ENCODE peak calls at places on chromosome 18, in five cellular contexts. One of them, this sample, is unnamed.

GRCh38 chr18:45688113-45688512 is 35.9 kb upstream of the SLC14A1 start:
- DNase-seq in CD8-positive, alpha-beta T cell: no peak
- DNase-seq in cardiac fibroblast: peak; percentile 33
- DNase-seq in IMR-90: peak; percentile 48
- DNase-seq in suprapubic skin: no peak
- DNase-seq in this sample: no peak

GRCh38 chr18:45954070-45954712 is 12.9 kb downstream of the EPG5 start:
- DNase-seq in CD8-positive, alpha-beta T cell: no peak
- DNase-seq in cardiac fibroblast: peak; percentile 78
- DNase-seq in IMR-90: peak; percentile 95
- DNase-seq in suprapubic skin: no peak
- DNase-seq in this sample: peak; percentile 90

GRCh38 chr18:470661-471501 is 29.6 kb downstream of the COLEC12 start:
- DNase-seq in CD8-positive, alpha-beta T cell: no peak
- DNase-seq in cardiac fibroblast: peak; percentile 87
- DNase-seq in IMR-90: peak; percentile 69
- DNase-seq in suprapubic skin: no peak
- DNase-seq in this sample: peak; percentile 90

GRCh38 chr18:66553824-66554223 is 50.1 kb downstream of the CDH19 start:
- DNase-seq in CD8-positive, alpha-beta T cell: no peak
- DNase-seq in cardiac fibroblast: peak; percentile 17
- DNase-seq in IMR-90: no peak
- DNase-seq in suprapubic skin: no peak
- DNase-seq in this sample: no peak

GRCh38 chr18:2655153-2655953 is at the start of gene SMCHD1:
- DNase-seq in CD8-positive, alpha-beta T cell: peak; percentile 85
- DNase-seq in cardiac fibroblast: peak; percentile 81
- DNase-seq in IMR-90: peak; percentile 78
- DNase-seq in suprapubic skin: peak; percentile 92
- DNase-seq in this sample: peak; percentile 71

GRCh38 chr18:54279477-54280205 is 10.3 kb downstream of the POLI start:
- DNase-seq in CD8-positive, alpha-beta T cell: no peak
- DNase-seq in cardiac fibroblast: no peak
- DNase-seq in IMR-90: no peak
- DNase-seq in suprapubic skin: no peak
- DNase-seq in this sample: no peak

GRCh38 chr18:51030537-51031258 is 685 bp downstream of the SMAD4 start:
- DNase-seq in CD8-positive, alpha-beta T cell: peak; percentile 62
- DNase-seq in cardiac fibroblast: peak; percentile 70
- DNase-seq in IMR-90: peak; percentile 26
- DNase-seq in suprapubic skin: peak; percentile 87
- DNase-seq in this sample: peak; percentile 22

GRCh38 chr18:79067611-79068010 is 1.6 kb upstream of the ATP9B start:
- DNase-seq in CD8-positive, alpha-beta T cell: no peak
- DNase-seq in cardiac fibroblast: no peak
- DNase-seq in IMR-90: no peak
- DNase-seq in suprapubic skin: no peak
- DNase-seq in this sample: no peak

GRCh38 chr18:79395761-79396404 is at the start of gene NFATC1:
- DNase-seq in CD8-positive, alpha-beta T cell: peak; percentile 30
- DNase-seq in cardiac fibroblast: peak; percentile 84
- DNase-seq in IMR-90: peak; percentile 67
- DNase-seq in suprapubic skin: no peak
- DNase-seq in this sample: peak; percentile 63

GRCh38 chr18:3441290-3441689 is 8.7 kb upstream of the TGIF1 start:
- DNase-seq in CD8-positive, alpha-beta T cell: no peak
- DNase-seq in cardiac fibroblast: peak; percentile 63
- DNase-seq in IMR-90: no peak
- DNase-seq in suprapubic skin: no peak
- DNase-seq in this sample: peak; percentile 14

GRCh38 chr18:31042391-31043181 is at the start of gene DSC3:
- DNase-seq in CD8-positive, alpha-beta T cell: no peak
- DNase-seq in cardiac fibroblast: peak; percentile 66
- DNase-seq in IMR-90: no peak
- DNase-seq in suprapubic skin: peak; percentile 81
- DNase-seq in this sample: no peak

GRCh38 chr18:34871435-34871834 is 161.3 kb downstream of the DTNA start:
- DNase-seq in CD8-positive, alpha-beta T cell: no peak
- DNase-seq in cardiac fibroblast: peak; percentile 3
- DNase-seq in IMR-90: peak; percentile 10
- DNase-seq in suprapubic skin: no peak
- DNase-seq in this sample: no peak

GRCh38 chr18:75269140-75269676 is 58.6 kb downstream of the TSHZ1 start:
- DNase-seq in CD8-positive, alpha-beta T cell: no peak
- DNase-seq in cardiac fibroblast: no peak
- DNase-seq in IMR-90: no peak
- DNase-seq in suprapubic skin: no peak
- DNase-seq in this sample: no peak

GRCh38 chr18:52764271-52764670 is 424.3 kb downstream of the DCC start:
- DNase-seq in CD8-positive, alpha-beta T cell: no peak
- DNase-seq in cardiac fibroblast: no peak
- DNase-seq in IMR-90: no peak
- DNase-seq in suprapubic skin: no peak
- DNase-seq in this sample: no peak

GRCh38 chr18:62384610-62385097 is 59.5 kb downstream of the TNFRSF11A start:
- DNase-seq in CD8-positive, alpha-beta T cell: no peak
- DNase-seq in cardiac fibroblast: peak; percentile 29
- DNase-seq in IMR-90: no peak
- DNase-seq in suprapubic skin: no peak
- DNase-seq in this sample: peak; percentile 20

GRCh38 chr18:37392648-37393047 is 172.9 kb downstream of the CELF4 start:
- DNase-seq in CD8-positive, alpha-beta T cell: no peak
- DNase-seq in cardiac fibroblast: no peak
- DNase-seq in IMR-90: no peak
- DNase-seq in suprapubic skin: no peak
- DNase-seq in this sample: no peak

GRCh38 chr18:65786400-65786948 is 35.7 kb downstream of the CDH7 start:
- DNase-seq in CD8-positive, alpha-beta T cell: no peak
- DNase-seq in cardiac fibroblast: no peak
- DNase-seq in IMR-90: no peak
- DNase-seq in suprapubic skin: no peak
- DNase-seq in this sample: no peak

GRCh38 chr18:23137093-23137640 is 1.9 kb downstream of the CABLES1 start:
- DNase-seq in CD8-positive, alpha-beta T cell: no peak
- DNase-seq in cardiac fibroblast: peak; percentile 52
- DNase-seq in IMR-90: no peak
- DNase-seq in suprapubic skin: no peak
- DNase-seq in this sample: peak; percentile 65

GRCh38 chr18:53268455-53268854 is 928.5 kb downstream of the DCC start:
- DNase-seq in CD8-positive, alpha-beta T cell: no peak
- DNase-seq in cardiac fibroblast: no peak
- DNase-seq in IMR-90: no peak
- DNase-seq in suprapubic skin: no peak
- DNase-seq in this sample: no peak

GRCh38 chr18:24018299-24018910 is 3.9 kb downstream of the TTC39C start:
- DNase-seq in CD8-positive, alpha-beta T cell: no peak
- DNase-seq in cardiac fibroblast: no peak
- DNase-seq in IMR-90: no peak
- DNase-seq in suprapubic skin: no peak
- DNase-seq in this sample: no peak

GRCh38 chr18:3129053-3129864 is 90.5 kb downstream of the MYOM1 start:
- DNase-seq in CD8-positive, alpha-beta T cell: peak; percentile 72
- DNase-seq in cardiac fibroblast: peak; percentile 89
- DNase-seq in IMR-90: peak; percentile 78
- DNase-seq in suprapubic skin: peak; percentile 88
- DNase-seq in this sample: peak; percentile 77

GRCh38 chr18:76553715-76554603 is 58.9 kb upstream of the ZNF516 start:
- DNase-seq in CD8-positive, alpha-beta T cell: no peak
- DNase-seq in cardiac fibroblast: peak; percentile 39
- DNase-seq in IMR-90: peak; percentile 90
- DNase-seq in suprapubic skin: no peak
- DNase-seq in this sample: no peak

GRCh38 chr18:8116346-8117007 is 492.8 kb upstream of the RAB12 start:
- DNase-seq in CD8-positive, alpha-beta T cell: no peak
- DNase-seq in cardiac fibroblast: peak; percentile 20
- DNase-seq in IMR-90: peak; percentile 83
- DNase-seq in suprapubic skin: no peak
- DNase-seq in this sample: peak; percentile 36

GRCh38 chr18:22228930-22229329 is 59.5 kb downstream of the GATA6 start:
- DNase-seq in CD8-positive, alpha-beta T cell: no peak
- DNase-seq in cardiac fibroblast: no peak
- DNase-seq in IMR-90: peak; percentile 82
- DNase-seq in suprapubic skin: no peak
- DNase-seq in this sample: no peak

DNA sequence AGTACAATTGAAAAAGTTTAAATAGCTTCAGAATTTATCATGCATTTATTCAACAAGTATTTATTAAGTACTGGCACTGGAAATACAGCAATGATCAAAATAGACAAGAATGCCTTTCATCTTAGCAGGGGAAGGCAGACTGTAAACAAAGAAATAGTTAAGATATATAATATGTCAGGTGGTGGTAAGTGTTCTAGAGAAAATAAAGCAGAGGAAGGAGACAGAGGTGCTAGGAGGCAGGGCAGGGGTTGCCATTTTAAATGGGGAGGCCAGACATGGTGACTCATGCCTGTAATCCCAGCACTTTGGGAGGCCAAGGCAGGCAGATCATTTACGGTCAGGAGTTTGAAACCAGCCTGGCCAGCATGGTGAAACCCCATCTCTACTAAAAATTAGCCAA is 13.6 kb upstream of the LIPG start:
- DNase-seq in CD8-positive, alpha-beta T cell: no peak
- DNase-seq in cardiac fibroblast: no peak
- DNase-seq in IMR-90: peak; percentile 62
- DNase-seq in suprapubic skin: no peak
- DNase-seq in this sample: peak; percentile 63
- H3K4me3 ChIP-seq in CD8-positive, alpha-beta T cell: no peak overlapping the region
- H3K4me3 ChIP-seq in cardiac fibroblast: no peak overlapping the region
- H3K4me3 ChIP-seq in IMR-90: no peak overlapping the region
- H3K4me3 ChIP-seq in suprapubic skin: no peak overlapping the region
- H3K4me3 ChIP-seq in this sample: no peak overlapping the region

DNA sequence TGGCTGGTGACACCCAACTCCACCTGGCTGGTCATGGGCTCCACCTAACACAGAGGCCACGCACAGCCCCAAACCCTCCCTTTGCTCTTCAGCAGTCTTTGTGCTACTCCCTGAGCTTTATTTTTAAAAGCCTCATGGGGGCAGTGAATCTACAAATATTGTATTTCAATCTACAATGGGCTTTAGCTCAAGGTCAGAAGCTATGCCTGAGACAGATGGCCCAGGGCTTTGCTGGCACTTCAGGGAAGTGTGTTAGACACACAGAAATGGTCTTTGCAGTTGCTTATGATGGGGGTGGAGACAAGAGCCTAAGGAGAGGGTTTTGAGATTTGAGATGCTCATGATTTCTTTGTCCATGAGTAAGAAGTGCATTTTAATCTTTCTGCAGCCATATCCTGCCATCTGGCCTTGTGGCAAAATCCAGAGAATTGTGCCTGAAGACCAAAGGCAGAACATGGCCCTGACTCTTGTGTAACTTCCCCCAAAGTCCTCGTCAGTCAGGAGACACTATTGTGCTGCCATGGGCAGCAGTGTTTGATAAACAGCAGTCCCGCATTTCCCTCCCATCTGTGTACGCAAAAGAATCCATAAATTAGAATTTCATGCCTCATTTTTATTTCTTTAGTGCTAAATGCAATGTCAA is 92.6 kb downstream of the VAPA start:
- DNase-seq in CD8-positive, alpha-beta T cell: no peak
- DNase-seq in cardiac fibroblast: peak; percentile 70
- DNase-seq in IMR-90: peak; percentile 28
- DNase-seq in suprapubic skin: peak; percentile 52
- DNase-seq in this sample: peak; percentile 60
- TF ChIP-seq CTCF in CD8-positive, alpha-beta T cell: no peak
- TF ChIP-seq CTCF in cardiac fibroblast: peak; percentile 21
- TF ChIP-seq CTCF in IMR-90: peak; percentile 37
- TF ChIP-seq CTCF in suprapubic skin: no peak
- TF ChIP-seq CTCF in this sample: peak; percentile 32

GRCh38 chr18:59715445-59715844 is 18.2 kb upstream of the CCBE1 start:
- DNase-seq in CD8-positive, alpha-beta T cell: no peak
- DNase-seq in cardiac fibroblast: peak; percentile 58
- DNase-seq in IMR-90: peak; percentile 54
- DNase-seq in suprapubic skin: no peak
- DNase-seq in this sample: peak; percentile 45
- H3K4me3 ChIP-seq in CD8-positive, alpha-beta T cell: no peak overlapping the region
- H3K4me3 ChIP-seq in cardiac fibroblast: no peak overlapping the region
- H3K4me3 ChIP-seq in IMR-90: no peak overlapping the region
- H3K4me3 ChIP-seq in suprapubic skin: no peak overlapping the region
- H3K4me3 ChIP-seq in this sample: no peak overlapping the region

DNA sequence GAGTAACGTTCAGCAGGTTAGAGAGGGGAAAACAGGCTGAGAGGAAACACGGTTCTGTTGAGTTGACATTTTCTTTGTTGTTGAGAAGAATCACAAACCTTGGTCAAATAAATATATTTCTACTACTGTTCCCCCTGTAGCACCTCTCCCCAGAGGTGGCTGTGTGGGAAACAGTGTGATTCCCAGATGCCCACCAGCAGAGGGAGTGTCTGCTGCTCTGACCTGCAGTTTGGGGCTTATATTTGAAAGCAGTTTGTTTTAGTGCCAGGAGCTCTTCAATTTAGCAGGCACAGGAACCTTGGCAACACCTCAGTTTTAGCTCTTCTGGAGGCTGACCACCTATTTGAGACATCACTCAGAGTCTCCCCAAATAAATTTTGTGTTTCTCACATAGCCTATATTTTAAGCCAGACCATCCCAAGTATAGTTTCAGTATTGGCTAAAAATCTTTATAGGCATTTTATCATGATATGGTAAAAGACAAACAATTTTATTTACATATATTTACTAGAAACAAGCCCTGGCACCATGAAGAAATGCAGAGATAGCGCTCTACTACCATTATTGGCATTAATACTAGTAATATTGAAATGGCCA is 75.7 kb downstream of the PIK3C3 start:
- DNase-seq in CD8-positive, alpha-beta T cell: no peak
- DNase-seq in cardiac fibroblast: peak; percentile 31
- DNase-seq in IMR-90: peak; percentile 24
- DNase-seq in suprapubic skin: no peak
- DNase-seq in this sample: no peak
- TF ChIP-seq CTCF in CD8-positive, alpha-beta T cell: no peak
- TF ChIP-seq CTCF in cardiac fibroblast: peak; percentile 75
- TF ChIP-seq CTCF in IMR-90: peak; percentile 50
- TF ChIP-seq CTCF in suprapubic skin: peak; percentile 8
- TF ChIP-seq CTCF in this sample: peak; percentile 60

DNA sequence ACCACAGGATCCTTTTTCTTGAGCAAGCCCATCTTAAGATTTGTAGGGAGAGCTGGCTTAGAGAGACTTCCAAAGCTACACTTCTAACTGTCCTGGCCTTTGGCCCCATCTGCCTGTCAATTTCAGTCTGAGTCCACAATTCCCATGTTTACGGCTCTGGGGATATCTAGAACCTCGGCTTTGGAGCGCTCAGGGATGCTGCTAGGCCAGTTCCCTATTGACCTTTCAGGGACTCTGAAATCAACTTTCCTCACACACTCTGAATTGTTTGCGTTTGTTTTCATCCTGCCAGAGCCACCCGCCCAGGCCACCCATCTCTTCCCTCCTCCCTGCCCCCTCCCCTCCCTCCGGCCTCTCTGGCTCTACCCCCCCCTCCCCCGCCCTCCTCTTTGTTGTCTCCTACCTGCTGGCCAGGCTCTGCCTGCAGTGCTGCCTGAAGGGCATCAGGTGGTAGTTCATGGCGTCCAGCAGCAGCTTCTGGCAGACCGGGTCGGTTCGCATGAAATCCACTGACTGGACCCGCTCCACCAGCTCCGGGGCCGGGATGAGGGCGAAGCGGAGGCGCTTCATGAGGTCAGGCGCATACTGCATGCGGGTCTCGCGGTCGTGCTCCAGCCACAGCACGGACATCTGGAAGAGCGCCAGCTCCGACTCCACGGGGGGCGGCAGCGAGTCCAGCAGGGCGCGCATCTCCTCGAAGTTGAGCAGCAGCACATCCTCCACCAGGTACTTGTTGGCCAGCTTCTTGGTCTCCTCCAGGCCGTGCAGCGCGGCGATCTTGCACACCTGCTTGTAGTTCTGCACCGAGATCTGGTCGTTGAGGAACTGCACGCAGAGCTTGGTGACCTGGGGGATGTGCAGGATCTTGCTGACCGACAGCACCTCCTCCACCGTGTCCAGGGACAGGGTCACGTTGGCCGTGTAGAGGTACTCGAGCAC is 3.3 kb downstream of the KLHL14 start:
- DNase-seq in CD8-positive, alpha-beta T cell: no peak
- DNase-seq in cardiac fibroblast: no peak
- DNase-seq in IMR-90: no peak
- DNase-seq in suprapubic skin: no peak
- DNase-seq in this sample: no peak
- H3K4me3 ChIP-seq in CD8-positive, alpha-beta T cell: no peak overlapping the region
- H3K4me3 ChIP-seq in cardiac fibroblast: no peak overlapping the region
- H3K4me3 ChIP-seq in IMR-90: no peak overlapping the region
- H3K4me3 ChIP-seq in suprapubic skin: peak overlapping the region; percentile 50
- H3K4me3 ChIP-seq in this sample: no peak overlapping the region

This sample was measured in fibroblast of the aortic adventitia.